ENCODE peak calls at places on chromosomes 6 and 20, in eight cellular contexts. M, W, F, C, T, G, L and Q are unnamed samples.

GRCh38 chr6:20448828-20449227 is 47.1 kb downstream of the E2F3 start:
- DNase-seq in T (peak), L (no peak), G (no peak), F (no peak), C (no peak), M (no peak), W (no peak), Q (no peak)

GRCh38 chr6:15317934-15318902 is 72.3 kb downstream of the JARID2 start:
- DNase-seq in L (no peak), C (no peak), M (no peak), W (no peak), G (no peak), F (no peak), T (no peak), Q (no peak)

GRCh38 chr20:36018208-36018988 is 50.0 kb downstream of the CNBD2 start:
- DNase-seq in C (no peak), W (no peak), F (no peak), G (no peak), L (no peak), M (no peak), T (peak), Q (no peak)

GRCh38 chr20:47360207-47360488 is 3.6 kb upstream of the ZMYND8 start:
- DNase-seq in L (peak), T (peak), C (no peak), M (peak), G (peak), W (peak), F (peak), Q (peak)

GRCh38 chr20:41989039-41989679 is 371.0 kb upstream of the CHD6 start:
- DNase-seq in C (no peak), F (no peak), T (no peak), L (no peak), M (no peak), G (no peak), W (no peak), Q (no peak)

GRCh38 chr6:79353226-79353625 is 118.7 kb upstream of the HMGN3 start:
- DNase-seq in C (no peak), W (no peak), T (no peak), F (no peak), G (no peak), M (no peak), L (peak), Q (no peak)

GRCh38 chr6:41767112-41767946 is 12.4 kb downstream of the FRS3 start:
- DNase-seq in G (peak), M (peak), F (peak), W (no peak), L (peak), C (no peak), T (peak), Q (peak)

GRCh38 chr6:110664933-110665332 is 150.3 kb downstream of the CDK19 start:
- DNase-seq in G (no peak), W (no peak), F (no peak), L (peak), C (no peak), T (no peak), M (no peak), Q (no peak)

GRCh38 chr20:37243937-37244571 is 17.6 kb downstream of the GHRH start:
- DNase-seq in F (peak), W (peak), L (no peak), C (no peak), M (peak), G (peak), T (no peak), Q (no peak)

GRCh38 chr20:50366270-50367103 is 143.7 kb upstream of the PTPN1 start:
- DNase-seq in M (peak), C (no peak), W (peak), F (peak), G (peak), L (no peak), T (peak), Q (peak)

GRCh38 chr6:70183512-70183911 is 119.4 kb downstream of the COL9A1 start:
- DNase-seq in C (no peak), M (no peak), G (no peak), T (no peak), F (no peak), L (no peak), W (no peak), Q (no peak)

GRCh38 chr20:56504373-56505005 is 20.1 kb upstream of the FAM209A start:
- DNase-seq in G (no peak), C (peak), L (peak), F (no peak), W (no peak), M (no peak), T (no peak), Q (no peak)

GRCh38 chr6:150207931-150208570 is 65.2 kb downstream of the PPP1R14C start:
- DNase-seq in L (peak), F (no peak), W (no peak), M (no peak), T (no peak), G (peak), C (no peak), Q (no peak)

GRCh38 chr20:33684533-33685327 is 1.5 kb downstream of the E2F1 start:
- DNase-seq in C (no peak), W (peak), M (no peak), G (peak), L (no peak), T (no peak), F (no peak), Q (no peak)

GRCh38 chr20:101975-102374 is 14.5 kb downstream of the DEFB125 start:
- DNase-seq in G (no peak), W (no peak), M (no peak), T (no peak), L (no peak), C (no peak), F (no peak), Q (no peak)

GRCh38 chr6:43020847-43021246 is 576 bp upstream of the RRP36 start:
- DNase-seq in L (no peak), W (no peak), C (no peak), T (no peak), F (no peak), M (no peak), G (peak), Q (no peak)

GRCh38 chr20:25675161-25675560 is 21.5 kb downstream of the ZNF337 start:
- DNase-seq in F (no peak), W (no peak), M (no peak), G (no peak), L (no peak), T (no peak), C (no peak), Q (no peak)

GRCh38 chr6:44035621-44036020 is 91.6 kb downstream of the MRPL14 start:
- DNase-seq in W (no peak), C (no peak), T (no peak), M (peak), F (no peak), G (peak), L (peak), Q (no peak)